ENCODE peak calls at places on chromosomes 1 and 21, in nine cellular contexts. B is hepatic stellate cell; G is GM13976; P is activated T-helper 1 cell treated with anti-CD3 and anti-CD28 coated beads, Interleukin-2, amount 50 U/mL, for 16 hours; N is C1 segment of cervical spinal cord; F is NCI-H1092; D is activated CD4-positive, CD25-positive, alpha-beta regulatory T cell; A is fibroblast of mammary gland; U is Right ventricle myocardium superior. I is an unnamed sample.
A peak's percentile ranks its signal among the peaks of the same experiment; 100 is the strongest.

GRCh38 chr1:50332941-50333594 is 90.2 kb downstream of the DMRTA2 start:
- DNase-seq in D (no peak), G (peak; percentile 87), F (peak; percentile 43), A (peak; percentile 43), B (peak; percentile 60), U (peak; percentile 79), N (peak; percentile 12), P (no peak), I (no peak)

GRCh38 chr1:209095627-209096595 is 487.6 kb upstream of the CAMK1G start:
- DNase-seq in F (no peak), A (peak; percentile 38), D (no peak), U (no peak), B (no peak), G (no peak), P (no peak), N (no peak), I (no peak)

GRCh38 chr1:50425376-50426107 is 2.3 kb upstream of the DMRTA2 start:
- DNase-seq in A (peak; percentile 19), G (peak; percentile 40), B (peak; percentile 76), P (no peak), F (no peak), N (no peak), U (no peak), D (no peak), I (no peak)

GRCh38 chr21:46052703-46053651 is 44.9 kb upstream of the COL6A2 start:
- DNase-seq in B (peak; percentile 35), N (no peak), F (no peak), D (no peak), A (peak; percentile 98), G (no peak), U (no peak), P (no peak), I (no peak)

GRCh38 chr1:76075877-76076276 is 1.3 kb downstream of the ST6GALNAC3 start:
- DNase-seq in G (peak; percentile 17), A (no peak), F (no peak), U (no peak), D (no peak), N (no peak), P (no peak), B (no peak), I (no peak)

GRCh38 chr1:92444351-92444750 is 42.4 kb downstream of the GFI1 start:
- DNase-seq in F (no peak), P (no peak), G (no peak), D (no peak), U (no peak), A (peak; percentile 9), B (peak; percentile 23), N (no peak), I (no peak)

GRCh38 chr1:67338642-67339041 is 31.0 kb downstream of the IL12RB2 start:
- DNase-seq in P (no peak), F (no peak), N (no peak), D (no peak), U (no peak), G (no peak), B (no peak), A (no peak), I (no peak)

GRCh38 chr1:240258910-240259309 is 167.2 kb downstream of the FMN2 start:
- DNase-seq in N (no peak), D (no peak), F (no peak), A (peak; percentile 97), U (no peak), B (peak; percentile 44), P (no peak), G (no peak), I (no peak)

GRCh38 chr1:232590742-232591082 is 39.2 kb downstream of the SIPA1L2 start:
- DNase-seq in A (no peak), F (no peak), N (no peak), G (no peak), U (no peak), P (no peak), D (no peak), B (no peak), I (no peak)

GRCh38 chr21:44874497-44875331 is 1.2 kb upstream of the PTTG1IP start:
- DNase-seq in B (no peak), U (peak; percentile 89), F (peak; percentile 32), N (peak; percentile 57), G (no peak), A (no peak), D (no peak), P (no peak), I (no peak)

GRCh38 chr1:60066001-60066400 is 7.6 kb downstream of the C1orf87 start:
- DNase-seq in U (no peak), B (no peak), N (no peak), F (no peak), D (no peak), G (no peak), P (no peak), A (peak; percentile 89), I (no peak)

GRCh38 chr1:167090289-167090942 is at the start of gene GPA33:
- DNase-seq in B (no peak), U (no peak), G (peak; percentile 50), A (no peak), F (no peak), P (no peak), D (peak; percentile 9), N (no peak), I (no peak)

GRCh38 chr1:92410706-92411105 is 76.0 kb downstream of the GFI1 start:
- DNase-seq in U (no peak), G (no peak), D (no peak), P (peak; percentile 8), B (no peak), A (no peak), N (no peak), F (no peak), I (no peak)

GRCh38 chr21:40120944-40121575 is 253.8 kb downstream of the PCP4 start:
- DNase-seq in A (peak; percentile 5), G (no peak), N (no peak), P (no peak), B (no peak), F (peak; percentile 14), U (no peak), D (no peak), I (peak; percentile 24)

GRCh38 chr1:247857069-247857985 is at the start of gene TRIM58:
- DNase-seq in U (no peak), F (no peak), D (no peak), N (no peak), G (peak; percentile 46), P (no peak), B (peak; percentile 76), A (no peak), I (no peak)

GRCh38 chr1:180188679-180189175 is 34.1 kb downstream of the QSOX1 start:
- DNase-seq in U (peak; percentile 18), D (no peak), G (no peak), N (no peak), P (no peak), A (no peak), F (no peak), B (no peak), I (no peak)

GRCh38 chr1:66350001-66350547 is 183.9 kb upstream of the SGIP1 start:
- DNase-seq in D (no peak), B (no peak), F (no peak), G (no peak), N (no peak), P (no peak), A (no peak), U (peak; percentile 60), I (no peak)

GRCh38 chr1:65148548-65149390 is 766 bp downstream of the AK4 start:
- DNase-seq in F (no peak), P (no peak), D (no peak), A (peak; percentile 33), U (peak; percentile 74), G (peak; percentile 82), B (peak; percentile 52), N (peak; percentile 49), I (no peak)

GRCh38 chr1:5906966-5907365 is 85.3 kb downstream of the NPHP4 start:
- DNase-seq in N (no peak), D (no peak), F (no peak), A (no peak), G (no peak), B (no peak), P (no peak), U (no peak), I (no peak)

GRCh38 chr1:211210965-211211364 is 48.2 kb upstream of the RCOR3 start:
- DNase-seq in A (no peak), N (no peak), P (no peak), D (no peak), G (no peak), B (no peak), F (no peak), U (no peak), I (no peak)

GRCh38 chr1:53716150-53716549 is 22.8 kb downstream of the GLIS1 start:
- DNase-seq in U (no peak), P (no peak), D (no peak), A (no peak), B (no peak), G (no peak), F (no peak), N (no peak), I (no peak)

GRCh38 chr1:114153051-114153620 is 533 bp downstream of the SYT6 start:
- DNase-seq in F (peak; percentile 27), A (no peak), G (peak; percentile 48), D (no peak), B (no peak), P (no peak), N (no peak), U (no peak), I (no peak)

GRCh38 chr1:2266301-2266967 is 38.3 kb downstream of the SKI start:
- DNase-seq in G (no peak), B (no peak), F (no peak), P (no peak), N (no peak), D (no peak), A (no peak), U (peak; percentile 32), I (no peak)

GRCh38 chr1:180863158-180863775 is 49.4 kb upstream of the KIAA1614 start:
- DNase-seq in G (no peak), D (no peak), N (no peak), F (peak; percentile 47), A (peak; percentile 61), P (no peak), U (no peak), B (peak; percentile 18), I (no peak)

GRCh38 chr1:178137238-178137637 is 43.3 kb downstream of the RASAL2 start:
- DNase-seq in B (no peak), A (no peak), F (no peak), U (no peak), D (no peak), P (no peak), N (no peak), G (no peak), I (no peak)

GRCh38 chr1:154956557-154956956 is 658 bp upstream of the PBXIP1 start:
- DNase-seq in N (no peak), A (no peak), D (no peak), F (no peak), P (no peak), B (no peak), G (no peak), U (peak; percentile 74), I (peak; percentile 62)

GRCh38 chr1:25503551-25504426 is 39.6 kb upstream of the LDLRAP1 start:
- DNase-seq in G (no peak), B (no peak), F (peak; percentile 25), P (peak; percentile 57), A (no peak), U (peak; percentile 69), D (peak; percentile 57), N (no peak), I (no peak)

I was measured in dorsolateral prefrontal cortex.